ENCODE peak calls at places on chromosomes 12 and 14, in ten cellular contexts. H is left lung; E is CD8-positive, alpha-beta T cell; U is neural progenitor cell; T is RWPE2; M is HCT116; B is uterus; N is cardiac muscle cell; C is A549; Z is right cardiac atrium. I is an unnamed sample.

GRCh38 chr14:23153891-23154796 is 29.3 kb downstream of the SLC7A8 start:
- DNase-seq in B (peak), H (peak), M (peak), C (no peak), E (no peak), U (peak), N (peak), T (peak), Z (peak), I (peak)

GRCh38 chr12:6778212-6778570 is 5.9 kb downstream of the LAG3 start:
- DNase-seq in E (no peak), Z (peak), T (no peak), M (no peak), U (peak), N (peak), H (no peak), C (no peak), B (peak), I (no peak)

GRCh38 chr14:104873380-104874055 is 8.4 kb downstream of the CEP170B start:
- DNase-seq in M (no peak), U (no peak), T (no peak), E (no peak), H (peak), Z (peak), N (no peak), B (peak), C (no peak), I (no peak)

GRCh38 chr14:68133856-68134255 is 314.3 kb downstream of the RAD51B start:
- DNase-seq in N (no peak), E (no peak), Z (no peak), B (no peak), T (no peak), H (no peak), C (no peak), U (no peak), M (no peak), I (no peak)

GRCh38 chr14:99186956-99187690 is 84.9 kb downstream of the BCL11B start:
- DNase-seq in T (no peak), U (no peak), C (no peak), N (no peak), Z (no peak), E (peak), B (no peak), M (no peak), H (no peak), I (no peak)

GRCh38 chr14:22900088-22900799 is 17.2 kb downstream of the REM2 start:
- DNase-seq in B (no peak), M (peak), N (peak), U (peak), T (no peak), C (peak), E (peak), H (no peak), Z (no peak), I (no peak)

GRCh38 chr12:19529933-19530630 is 90.8 kb downstream of the AEBP2 start:
- DNase-seq in U (no peak), C (no peak), Z (no peak), N (peak), M (no peak), E (no peak), H (no peak), T (no peak), B (no peak), I (no peak)

GRCh38 chr12:14689144-14689543 is 7.3 kb downstream of the GUCY2C start:
- DNase-seq in U (no peak), B (no peak), E (no peak), T (no peak), H (no peak), N (no peak), Z (no peak), C (no peak), M (no peak), I (no peak)

GRCh38 chr12:3041558-3042164 is 35.5 kb upstream of the TSPAN9 start:
- DNase-seq in M (peak), B (peak), T (peak), E (peak), C (peak), N (peak), U (peak), H (no peak), Z (no peak), I (no peak)

GRCh38 chr14:105092912-105093425 is 27.7 kb upstream of the GPR132 start:
- DNase-seq in U (peak), N (peak), M (no peak), H (peak), B (peak), Z (peak), E (peak), C (peak), T (peak), I (no peak)

GRCh38 chr12:118058227-118058626 is 2.8 kb downstream of the WSB2 start:
- DNase-seq in E (no peak), N (no peak), M (no peak), B (no peak), T (no peak), H (no peak), U (no peak), C (no peak), Z (no peak), I (no peak)

GRCh38 chr12:118060301-118061010 is 523 bp downstream of the WSB2 start:
- DNase-seq in H (peak), T (no peak), Z (peak), E (peak), C (peak), U (peak), N (no peak), B (peak), M (no peak), I (no peak)

GRCh38 chr12:118058881-118059644 is 1.9 kb downstream of the WSB2 start:
- DNase-seq in N (no peak), Z (no peak), E (no peak), T (no peak), M (no peak), H (no peak), B (no peak), U (no peak), C (no peak), I (no peak)

GRCh38 chr12:118061011-118061875 is at the start of gene WSB2:
- DNase-seq in H (peak), M (no peak), B (peak), N (peak), Z (peak), C (peak), E (peak), T (no peak), U (peak), I (no peak)

DNA sequence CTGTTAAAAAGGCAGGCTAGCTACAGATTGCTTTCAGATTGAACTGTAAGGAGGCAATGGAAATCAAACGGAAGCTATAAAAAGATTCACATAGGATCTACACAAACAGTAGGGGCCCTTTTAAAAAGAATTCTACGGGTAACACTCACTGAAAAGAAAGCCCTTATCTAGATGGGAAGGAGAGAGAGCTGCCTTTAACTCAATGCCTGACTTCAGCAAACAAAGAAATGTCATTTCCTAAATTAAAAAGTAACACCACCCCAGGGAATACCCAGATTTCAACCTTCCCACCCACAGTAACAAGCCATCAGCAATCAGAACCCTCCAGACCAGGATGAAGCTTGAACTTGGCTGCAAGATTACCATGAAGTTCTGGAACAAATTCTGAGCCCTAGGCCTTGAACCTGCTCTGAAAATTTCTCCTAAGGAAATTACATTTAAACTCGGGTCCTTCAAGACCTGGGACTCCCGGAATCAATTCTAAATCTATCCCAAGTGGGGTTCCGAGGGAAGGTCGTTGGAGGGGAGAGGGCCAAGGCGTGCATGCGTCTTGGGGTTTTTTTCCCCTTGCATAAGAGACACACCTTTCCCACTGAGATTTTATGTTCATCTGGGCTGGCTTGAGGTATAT is 1.2 kb downstream of the WSB2 start:
- DNase-seq in U (no peak), E (no peak), B (no peak), T (no peak), H (no peak), Z (no peak), C (no peak), N (no peak), M (no peak), I (no peak)
- H3K27ac ChIP-seq in U (no peak), E (peak), B (peak), T (peak), H (peak), Z (peak), C (peak), N (peak), M (peak), I (peak)

GRCh38 chr12:101792046-101792931 is 38.5 kb downstream of the GNPTAB start:
- DNase-seq in Z (no peak), M (no peak), H (no peak), C (no peak), U (no peak), B (no peak), T (no peak), N (no peak), E (no peak), I (no peak)

GRCh38 chr12:101794574-101794973 is 36.2 kb downstream of the GNPTAB start:
- DNase-seq in M (no peak), B (no peak), N (no peak), Z (no peak), U (no peak), C (no peak), H (no peak), E (no peak), T (no peak), I (no peak)

GRCh38 chr12:101793401-101793800 is 37.4 kb downstream of the GNPTAB start:
- DNase-seq in M (no peak), H (no peak), E (no peak), U (no peak), Z (no peak), T (no peak), B (no peak), C (no peak), N (peak), I (no peak)

GRCh38 chr12:101795013-101795412 is 35.7 kb downstream of the GNPTAB start:
- DNase-seq in B (no peak), Z (no peak), T (no peak), H (no peak), M (no peak), C (no peak), N (no peak), E (no peak), U (no peak), I (no peak)

DNA sequence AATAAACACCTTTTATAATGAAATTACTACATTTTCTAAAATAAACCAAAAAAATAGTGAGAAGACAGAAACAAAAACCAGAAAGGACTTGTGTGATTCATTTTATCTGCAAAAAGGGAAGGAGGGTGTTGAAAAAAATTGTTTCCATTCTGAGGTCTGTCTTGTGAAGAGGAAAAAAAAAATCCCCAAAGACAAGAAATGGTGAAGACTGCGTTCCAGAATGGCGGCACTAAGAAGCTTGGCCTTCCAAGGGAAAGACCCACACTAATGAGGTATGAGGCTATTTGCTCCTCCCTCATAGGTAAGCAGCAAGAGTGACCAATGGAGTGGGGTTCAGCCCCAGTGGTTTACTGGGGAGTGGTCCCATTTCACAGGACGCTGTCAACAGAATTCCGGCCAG is 35.0 kb downstream of the GNPTAB start:
- DNase-seq in E (no peak), M (no peak), B (no peak), N (no peak), Z (no peak), C (no peak), T (no peak), H (no peak), U (no peak), I (no peak)
- H3K27ac ChIP-seq in E (no peak), M (no peak), B (no peak), N (no peak), Z (no peak), C (no peak), T (no peak), H (no peak), U (no peak), I (no peak)

GRCh38 chr12:105064564-105065222 is 19.6 kb downstream of the ALDH1L2 start:
- DNase-seq in T (no peak), C (no peak), U (no peak), Z (no peak), B (no peak), N (no peak), H (no peak), M (no peak), E (no peak), I (no peak)

GRCh38 chr12:105072888-105073488 is 11.3 kb downstream of the ALDH1L2 start:
- DNase-seq in E (no peak), U (no peak), N (no peak), B (no peak), Z (no peak), C (no peak), T (no peak), H (no peak), M (no peak), I (no peak)

GRCh38 chr12:105069936-105070702 is 14.1 kb downstream of the ALDH1L2 start:
- DNase-seq in U (no peak), B (no peak), E (no peak), T (no peak), C (no peak), H (no peak), Z (no peak), M (no peak), N (no peak), I (no peak)

GRCh38 chr12:105071981-105072380 is 12.3 kb downstream of the ALDH1L2 start:
- DNase-seq in H (no peak), C (no peak), N (no peak), E (no peak), U (no peak), B (no peak), M (no peak), T (no peak), Z (no peak), I (no peak)

DNA sequence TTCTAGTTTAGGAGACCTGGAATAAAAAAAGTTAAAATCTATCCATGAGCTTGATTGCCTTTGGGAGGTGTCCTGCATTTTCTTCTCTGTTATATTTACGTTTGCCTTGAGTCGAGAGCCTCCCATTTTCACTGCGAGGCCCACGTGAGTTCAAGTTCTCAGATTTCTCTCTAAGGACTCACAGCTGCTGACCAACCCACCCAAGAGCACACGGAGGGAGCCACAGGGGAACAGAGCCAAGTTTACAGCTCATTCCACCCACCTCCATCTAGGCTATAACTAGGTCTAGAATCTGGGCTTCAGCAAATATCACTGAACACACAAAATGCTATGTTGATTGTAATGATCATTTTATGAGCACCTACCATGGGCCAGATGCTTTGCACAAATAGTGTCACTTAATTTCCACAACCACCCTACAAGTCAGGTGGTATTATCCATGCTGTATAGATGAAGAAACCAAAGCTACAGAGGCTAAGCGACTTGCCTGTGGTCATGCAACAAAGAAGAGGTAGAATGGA is 16.7 kb downstream of the ALDH1L2 start:
- DNase-seq in T (no peak), U (no peak), Z (no peak), B (no peak), N (peak), C (no peak), H (no peak), M (no peak), E (no peak), I (no peak)
- H3K27ac ChIP-seq in T (no peak), U (no peak), Z (no peak), B (no peak), N (no peak), C (no peak), H (no peak), M (no peak), E (no peak), I (no peak)

DNA sequence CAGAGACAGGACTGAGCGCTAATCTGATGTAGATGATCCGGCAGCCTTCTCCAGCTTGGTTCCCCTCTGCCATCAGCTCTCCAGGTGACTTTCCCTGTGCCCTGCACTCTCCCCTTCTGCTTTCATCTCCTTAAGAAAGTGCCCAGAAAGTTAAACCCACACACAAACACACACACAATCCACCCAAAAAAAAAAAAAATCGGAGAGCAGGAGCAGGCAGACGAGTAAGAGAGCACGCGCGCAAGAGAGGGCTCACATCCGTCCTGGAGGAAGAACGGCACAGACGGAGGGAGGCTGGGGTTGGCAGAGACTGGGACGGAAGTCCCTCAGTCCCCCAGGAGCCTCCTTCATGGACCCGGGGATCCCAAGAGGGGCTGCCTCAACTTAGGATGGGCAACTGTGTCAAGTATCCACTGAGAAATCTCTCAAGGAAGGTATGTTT is 9.8 kb downstream of the CABP1 start:
- DNase-seq in U (no peak), B (no peak), E (no peak), N (no peak), Z (no peak), T (no peak), H (no peak), C (no peak), M (no peak), I (no peak)
- H3K27ac ChIP-seq in U (no peak), B (peak), E (no peak), N (no peak), Z (no peak), T (no peak), H (no peak), C (no peak), M (no peak), I (no peak)

GRCh38 chr12:78035913-78036658 is 205.4 kb downstream of the NAV3 start:
- DNase-seq in E (no peak), M (no peak), T (no peak), Z (peak), U (peak), C (no peak), H (peak), N (peak), B (peak), I (no peak)
- H3K27ac ChIP-seq in E (no peak), M (no peak), T (no peak), Z (no peak), U (no peak), C (no peak), H (no peak), N (no peak), B (peak), I (no peak)

GRCh38 chr14:91835920-91836843 is 31.2 kb downstream of the TC2N start:
- DNase-seq in H (peak), U (peak), C (peak), E (peak), B (peak), M (peak), T (peak), Z (peak), N (peak), I (peak)
- H3K27ac ChIP-seq in H (peak), U (no peak), C (peak), E (peak), B (peak), M (no peak), T (peak), Z (peak), N (no peak), I (peak)

DNA sequence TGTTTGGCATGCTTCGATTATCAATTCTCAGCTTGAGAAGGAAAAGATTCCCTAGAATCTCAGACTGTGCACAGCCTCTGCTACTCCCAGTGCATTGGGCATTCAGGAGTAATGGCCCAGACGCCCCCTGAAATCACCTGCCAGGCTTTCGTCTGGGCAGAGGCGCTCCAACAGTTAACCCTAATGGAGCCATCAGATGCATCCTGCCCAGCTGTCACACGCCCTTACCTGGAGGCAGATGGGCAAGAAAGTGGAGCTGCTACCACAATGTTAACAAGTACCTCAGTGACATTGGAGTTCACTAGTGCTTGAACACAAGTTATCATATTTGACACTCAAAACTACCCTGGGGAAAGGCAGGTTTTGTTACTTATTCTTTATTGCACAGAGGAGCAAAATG is 957 bp upstream of the LRP6 start:
- DNase-seq in T (no peak), B (no peak), Z (no peak), C (peak), H (no peak), U (peak), M (no peak), N (no peak), E (no peak), I (no peak)
- H3K27ac ChIP-seq in T (no peak), B (peak), Z (no peak), C (peak), H (peak), U (peak), M (no peak), N (peak), E (no peak), I (no peak)